ENCODE peak calls at places on chromosomes 5 and 9, in six cellular contexts. W is AG04450, G is H54, L is activated T-cell treated with anti-CD3 and anti-CD28 coated beads for 48 hours, T is IMR-90, C is AG20443. M is an unnamed sample.

GRCh38 chr5:142215915-142216681 is 107.5 kb downstream of the NDFIP1 start:
- DNase-seq in T (peak; percentile 98), W (peak; percentile 93), G (peak; percentile 84), C (peak; percentile 94), L (no peak), M (no peak)

GRCh38 chr5:136212252-136212721 is 19.3 kb upstream of the SMIM32 start:
- DNase-seq in W (no peak), T (peak; percentile 48), G (peak; percentile 58), C (peak; percentile 78), L (peak; percentile 24), M (peak; percentile 86)

GRCh38 chr9:83013867-83014605 is 48.9 kb downstream of the RASEF start:
- DNase-seq in W (no peak), L (no peak), C (peak; percentile 43), G (no peak), T (peak; percentile 90), M (no peak)

GRCh38 chr5:36552626-36553393 is 53.6 kb upstream of the SLC1A3 start:
- DNase-seq in L (no peak), G (no peak), C (no peak), T (no peak), W (no peak), M (peak; percentile 66)

GRCh38 chr5:95892784-95893354 is 68.8 kb downstream of the ELL2 start:
- DNase-seq in T (no peak), L (no peak), W (no peak), C (peak; percentile 44), G (no peak), M (peak; percentile 80)

GRCh38 chr5:68232272-68232671 is 16.7 kb downstream of the PIK3R1 start:
- DNase-seq in C (no peak), L (no peak), W (no peak), G (no peak), T (no peak), M (no peak)

GRCh38 chr5:78829811-78830499 is 155.2 kb downstream of the ARSB start:
- DNase-seq in W (no peak), L (no peak), G (no peak), C (peak; percentile 53), T (peak; percentile 25), M (no peak)

GRCh38 chr9:109469646-109470358 is 28.3 kb downstream of the PTPN3 start:
- DNase-seq in W (peak; percentile 47), G (peak; percentile 77), C (peak; percentile 84), L (peak; percentile 57), T (peak; percentile 80), M (peak; percentile 92)

GRCh38 chr9:112037281-112038016 is 137.6 kb downstream of the SUSD1 start:
- DNase-seq in G (no peak), C (peak; percentile 35), T (peak; percentile 94), L (peak; percentile 55), W (peak; percentile 53), M (peak; percentile 33)

GRCh38 chr9:77673912-77674791 is 26.0 kb upstream of the GNA14 start:
- DNase-seq in C (no peak), G (no peak), T (peak; percentile 16), W (peak; percentile 15), L (no peak), M (no peak)

GRCh38 chr5:180873628-180874520 is 12.8 kb upstream of the ZFP62 start:
- DNase-seq in T (peak; percentile 23), L (no peak), G (no peak), C (peak; percentile 27), W (no peak), M (peak; percentile 36)

GRCh38 chr9:6897207-6897822 is 139.5 kb downstream of the KDM4C start:
- DNase-seq in T (no peak), C (no peak), G (no peak), L (no peak), W (no peak), M (no peak)

GRCh38 chr5:10580531-10581423 is 16.9 kb downstream of the ANKRD33B start:
- DNase-seq in L (no peak), T (no peak), G (no peak), C (no peak), W (no peak), M (no peak)

GRCh38 chr5:109350537-109351270 is 59.1 kb downstream of the PJA2 start:
- DNase-seq in L (no peak), T (peak; percentile 59), G (no peak), C (no peak), W (no peak), M (no peak)

GRCh38 chr5:82413302-82414042 is 135.3 kb upstream of the RPS23 start:
- DNase-seq in L (no peak), C (peak; percentile 63), W (peak; percentile 55), T (peak; percentile 83), G (no peak), M (no peak)

GRCh38 chr9:84731696-84732095 is 62.2 kb downstream of the NTRK2 start:
- DNase-seq in T (no peak), L (no peak), G (no peak), W (no peak), C (no peak), M (no peak)

GRCh38 chr9:137428841-137429545 is 5.8 kb downstream of the NOXA1 start:
- DNase-seq in C (no peak), L (no peak), T (no peak), G (no peak), W (no peak), M (no peak)

GRCh38 chr5:172437445-172438303 is 16.7 kb downstream of the SH3PXD2B start:
- DNase-seq in G (no peak), L (no peak), C (peak; percentile 63), W (no peak), T (peak; percentile 79), M (no peak)

GRCh38 chr9:79641055-79641454 is 69.3 kb downstream of the TLE4 start:
- DNase-seq in G (no peak), T (no peak), C (no peak), L (no peak), W (no peak), M (no peak)

GRCh38 chr5:2780421-2781171 is 29.1 kb upstream of the IRX2 start:
- DNase-seq in G (no peak), W (no peak), C (no peak), L (no peak), T (no peak), M (peak; percentile 90)

GRCh38 chr9:100474082-100474949 is 1.4 kb downstream of the TMEFF1 start:
- DNase-seq in G (no peak), L (no peak), W (no peak), C (no peak), T (no peak), M (peak; percentile 68)

GRCh38 chr5:33657804-33658435 is 217.2 kb downstream of the TARS1 start:
- DNase-seq in L (no peak), T (no peak), W (no peak), G (no peak), C (no peak), M (peak; percentile 87)

GRCh38 chr5:2999926-3000325 is 248.4 kb upstream of the IRX2 start:
- DNase-seq in W (no peak), C (no peak), T (no peak), G (no peak), L (no peak), M (no peak)

GRCh38 chr9:105651806-105652205 is 10.5 kb upstream of the TAL2 start:
- DNase-seq in G (no peak), L (no peak), W (no peak), T (no peak), C (no peak), M (peak; percentile 74)

GRCh38 chr9:113785334-113785733 is 90.8 kb upstream of the ZNF618 start:
- DNase-seq in C (no peak), G (no peak), T (no peak), W (no peak), L (no peak), M (no peak)

GRCh38 chr5:37184748-37185364 is 64.3 kb downstream of the CPLANE1 start:
- DNase-seq in G (no peak), C (no peak), L (no peak), W (no peak), T (no peak), M (no peak)

GRCh38 chr5:141613344-141613743 is 5.5 kb downstream of the DIAPH1 start:
- DNase-seq in G (no peak), W (no peak), T (no peak), C (no peak), L (no peak), M (no peak)

GRCh38 chr5:128782446-128782845 is 182.8 kb upstream of the SLC27A6 start:
- DNase-seq in G (peak; percentile 7), T (peak; percentile 85), C (no peak), W (peak; percentile 34), L (no peak), M (no peak)

GRCh38 chr9:3528466-3528865 is 2.7 kb upstream of the RFX3 start:
- DNase-seq in T (no peak), G (no peak), C (no peak), L (peak; percentile 36), W (no peak), M (no peak)

GRCh38 chr5:36452394-36453100 is 150.8 kb upstream of the RANBP3L start:
- DNase-seq in W (no peak), T (no peak), L (no peak), G (no peak), C (no peak), M (no peak)

GRCh38 chr5:41009228-41009627 is 61.9 kb downstream of the MROH2B start:
- DNase-seq in T (peak; percentile 32), G (peak; percentile 35), L (no peak), C (no peak), W (no peak), M (no peak)

GRCh38 chr5:53249529-53249928 is 140.0 kb upstream of the MOCS2 start:
- DNase-seq in L (no peak), G (peak; percentile 48), W (peak; percentile 91), C (peak; percentile 90), T (peak; percentile 98), M (no peak)

GRCh38 chr9:104868687-104869404 is 59.1 kb downstream of the ABCA1 start:
- DNase-seq in L (no peak), C (peak; percentile 87), G (peak; percentile 89), T (peak; percentile 91), W (peak; percentile 78), M (peak; percentile 80)

GRCh38 chr5:71887680-71888079 is 168.6 kb downstream of the CARTPT start:
- DNase-seq in L (no peak), T (peak; percentile 94), G (peak; percentile 47), C (peak; percentile 51), W (peak; percentile 62), M (no peak)

M was measured in endodermal cell.